ENCODE peak calls at places on chromosomes 16 and 17, in five cellular contexts. J is left ventricle myocardium inferior; F is cardiac fibroblast; U is NCI-H1105 treated with DMSO at 0.1 percent for 48 hours; T is stimulated activated CD8-positive, alpha-beta memory T cell treated with anti-CD3 and anti-CD28 coated beads, Interleukin-15, amount 100 ng/mL, for 24 hours. N is an unnamed sample.

GRCh38 chr16:918068-918467 is 52.7 kb downstream of the LMF1 start:
- DNase-seq in J (no peak), F (no peak), U (no peak), T (no peak), N (peak)

GRCh38 chr17:80214012-80214877 is 5.9 kb downstream of the SGSH start:
- DNase-seq in J (no peak), F (no peak), U (no peak), T (no peak), N (no peak)

GRCh38 chr17:75566456-75567233 is 21.0 kb upstream of the MYO15B start:
- DNase-seq in J (no peak), F (no peak), U (no peak), T (no peak), N (no peak)

GRCh38 chr16:52924162-52924561 is 128.5 kb downstream of the CHD9NB start:
- DNase-seq in J (no peak), F (no peak), U (no peak), T (no peak), N (no peak)

GRCh38 chr16:1152651-1153259 is at the start of gene CACNA1H:
- DNase-seq in J (peak), F (no peak), U (no peak), T (peak), N (no peak)

GRCh38 chr17:60006160-60006559 is 41.6 kb upstream of the RNFT1 start:
- DNase-seq in J (no peak), F (no peak), U (no peak), T (no peak), N (no peak)

GRCh38 chr16:88454315-88455057 is 1.4 kb downstream of the ZFPM1 start:
- DNase-seq in J (no peak), F (peak), U (no peak), T (peak), N (peak)

GRCh38 chr17:58244958-58245357 is 6.6 kb downstream of the LPO start:
- DNase-seq in J (no peak), F (no peak), U (no peak), T (no peak), N (no peak)

GRCh38 chr16:31360296-31360695 is 5.3 kb downstream of the ITGAX start:
- DNase-seq in J (no peak), F (no peak), U (no peak), T (no peak), N (no peak)

GRCh38 chr17:44002141-44002848 is 2.1 kb upstream of the NAGS start:
- DNase-seq in J (no peak), F (peak), U (no peak), T (no peak), N (no peak)

GRCh38 chr16:28563218-28563617 is 9.5 kb downstream of the SGF29 start:
- DNase-seq in J (no peak), F (no peak), U (no peak), T (no peak), N (no peak)

GRCh38 chr17:17030515-17031211 is 11.6 kb upstream of the MPRIP start:
- DNase-seq in J (no peak), F (no peak), U (no peak), T (no peak), N (no peak)

GRCh38 chr16:49183911-49184310 is 97.7 kb downstream of the CBLN1 start:
- DNase-seq in J (no peak), F (no peak), U (peak), T (no peak), N (no peak)

GRCh38 chr16:383326-384020 is 1.7 kb upstream of the PGAP6 start:
- DNase-seq in J (no peak), F (no peak), U (no peak), T (no peak), N (peak)

GRCh38 chr16:88062341-88062861 is 111.2 kb downstream of the BANP start:
- DNase-seq in J (peak), F (peak), U (no peak), T (no peak), N (no peak)

GRCh38 chr17:31424944-31425582 is 33.6 kb downstream of the RAB11FIP4 start:
- DNase-seq in J (peak), F (no peak), U (no peak), T (no peak), N (peak)

GRCh38 chr16:57392694-57393093 is 11.9 kb upstream of the CCL17 start:
- DNase-seq in J (no peak), F (no peak), U (no peak), T (no peak), N (no peak)

GRCh38 chr17:34171245-34171818 is 83.8 kb upstream of the CCL2 start:
- DNase-seq in J (peak), F (peak), U (peak), T (no peak), N (peak)

GRCh38 chr16:75546293-75546692 is 9.8 kb downstream of the TMEM231 start:
- DNase-seq in J (no peak), F (no peak), U (no peak), T (no peak), N (no peak)

GRCh38 chr17:57941384-57942370 is 13.5 kb downstream of the CUEDC1 start:
- DNase-seq in J (no peak), F (no peak), U (no peak), T (no peak), N (no peak)

GRCh38 chr17:59840908-59841666 is 51.7 kb downstream of the TUBD1 start:
- DNase-seq in J (no peak), F (no peak), U (no peak), T (no peak), N (no peak)

GRCh38 chr17:18626152-18626870 is 17.9 kb downstream of the TBC1D28 start:
- DNase-seq in J (no peak), F (no peak), U (no peak), T (no peak), N (no peak)

GRCh38 chr17:39926588-39927100 is 757 bp downstream of the ORMDL3 start:
- DNase-seq in J (peak), F (peak), U (peak), T (no peak), N (peak)

GRCh38 chr17:41665566-41666335 is 22.9 kb upstream of the EIF1 start:
- DNase-seq in J (peak), F (peak), U (peak), T (peak), N (peak)

GRCh38 chr16:19137201-19137601 is 23.4 kb downstream of the ITPRIPL2 start:
- DNase-seq in J (no peak), F (no peak), U (no peak), T (no peak), N (peak)

GRCh38 chr17:21301593-21302550 is 17.4 kb downstream of the MAP2K3 start:
- DNase-seq in J (no peak), F (no peak), U (peak), T (no peak), N (peak)

GRCh38 chr16:28496844-28497243 is 2.4 kb downstream of the APOBR start:
- DNase-seq in J (no peak), F (no peak), U (no peak), T (no peak), N (no peak)

GRCh38 chr17:57939797-57940196 is 15.4 kb downstream of the CUEDC1 start:
- DNase-seq in J (peak), F (no peak), U (peak), T (no peak), N (peak)

GRCh38 chr16:60031751-60032150 is 1297.6 kb upstream of the GOT2 start:
- DNase-seq in J (no peak), F (no peak), U (no peak), T (no peak), N (no peak)

GRCh38 chr17:20263595-20263994 is 203.7 kb downstream of the LGALS9B start:
- DNase-seq in J (no peak), F (peak), U (no peak), T (no peak), N (peak)

GRCh38 chr16:27650073-27650701 is 100.2 kb downstream of the KATNIP start:
- DNase-seq in J (no peak), F (peak), U (no peak), T (no peak), N (no peak)

GRCh38 chr17:6710317-6710716 is 2.9 kb downstream of the SLC13A5 start:
- DNase-seq in J (no peak), F (no peak), U (no peak), T (no peak), N (no peak)

GRCh38 chr17:81651692-81652091 is 4.7 kb downstream of the PDE6G start:
- DNase-seq in J (no peak), F (peak), U (no peak), T (no peak), N (peak)

N was measured in NCI-H146.